ENCODE peak calls at places on chromosomes 2 and 18, in four cellular contexts. One of them, this sample, is unnamed. For H3K9me3, the result is how much of the 10 kb centered on the place peaks cover.

GRCh38 chr2:236572482-236572881 is 2.9 kb downstream of the ACKR3 start:
- DNase-seq in RWPE2: no peak
- DNase-seq in SK-N-SH: no peak
- DNase-seq in lower lobe of right lung: no peak
- DNase-seq in this sample: no peak

GRCh38 chr2:98828793-98829371 is 98.0 kb upstream of the MGAT4A start:
- DNase-seq in RWPE2: no peak
- DNase-seq in SK-N-SH: no peak
- DNase-seq in lower lobe of right lung: no peak
- DNase-seq in this sample: no peak

GRCh38 chr2:239245872-239246701 is 154.7 kb downstream of the HDAC4 start:
- DNase-seq in RWPE2: no peak
- DNase-seq in SK-N-SH: peak
- DNase-seq in lower lobe of right lung: no peak
- DNase-seq in this sample: no peak

GRCh38 chr2:37472959-37473358 is 128.5 kb downstream of the QPCT start:
- DNase-seq in RWPE2: no peak
- DNase-seq in SK-N-SH: no peak
- DNase-seq in lower lobe of right lung: peak
- DNase-seq in this sample: no peak

GRCh38 chr2:232441147-232441651 is 14.8 kb upstream of the ALPI start:
- DNase-seq in RWPE2: peak
- DNase-seq in SK-N-SH: peak
- DNase-seq in lower lobe of right lung: peak
- DNase-seq in this sample: no peak

GRCh38 chr2:128604045-128604444 is 285.4 kb upstream of the HS6ST1 start:
- DNase-seq in RWPE2: peak
- DNase-seq in SK-N-SH: no peak
- DNase-seq in lower lobe of right lung: no peak
- DNase-seq in this sample: no peak

GRCh38 chr2:23607925-23608324 is 222.9 kb downstream of the KLHL29 start:
- DNase-seq in RWPE2: no peak
- DNase-seq in SK-N-SH: no peak
- DNase-seq in lower lobe of right lung: no peak
- DNase-seq in this sample: no peak

GRCh38 chr2:159867557-159868330 is 69.7 kb upstream of the CD302 start:
- DNase-seq in RWPE2: no peak
- DNase-seq in SK-N-SH: no peak
- DNase-seq in lower lobe of right lung: no peak
- DNase-seq in this sample: no peak

GRCh38 chr18:37375181-37375580 is 190.4 kb downstream of the CELF4 start:
- DNase-seq in RWPE2: no peak
- DNase-seq in SK-N-SH: no peak
- DNase-seq in lower lobe of right lung: no peak
- DNase-seq in this sample: no peak

GRCh38 chr2:191878576-191879298 is 31.8 kb upstream of the CAVIN2 start:
- DNase-seq in RWPE2: no peak
- DNase-seq in SK-N-SH: no peak
- DNase-seq in lower lobe of right lung: no peak
- DNase-seq in this sample: no peak

GRCh38 chr18:13577091-13577697 is 149.2 kb downstream of the FAM210A start:
- DNase-seq in RWPE2: no peak
- DNase-seq in SK-N-SH: no peak
- DNase-seq in lower lobe of right lung: no peak
- DNase-seq in this sample: no peak

GRCh38 chr2:205743137-205743536 is 60.8 kb downstream of the NRP2 start:
- DNase-seq in RWPE2: no peak
- DNase-seq in SK-N-SH: no peak
- DNase-seq in lower lobe of right lung: no peak
- DNase-seq in this sample: no peak

GRCh38 chr2:207254526-207255464 is 89.0 kb upstream of the KLF7 start:
- DNase-seq in RWPE2: no peak
- DNase-seq in SK-N-SH: no peak
- DNase-seq in lower lobe of right lung: no peak
- DNase-seq in this sample: no peak

GRCh38 chr2:26876260-26876659 is 28.3 kb downstream of the DPYSL5 start:
- DNase-seq in RWPE2: no peak
- DNase-seq in SK-N-SH: no peak
- DNase-seq in lower lobe of right lung: no peak
- DNase-seq in this sample: no peak

GRCh38 chr2:159455330-159455918 is 160.9 kb downstream of the BAZ2B start:
- DNase-seq in RWPE2: no peak
- DNase-seq in SK-N-SH: no peak
- DNase-seq in lower lobe of right lung: no peak
- DNase-seq in this sample: no peak

GRCh38 chr2:23373666-23374065 is 11.3 kb upstream of the KLHL29 start:
- DNase-seq in RWPE2: no peak
- DNase-seq in SK-N-SH: no peak
- DNase-seq in lower lobe of right lung: no peak
- DNase-seq in this sample: no peak

GRCh38 chr2:182954789-182955188 is 83.5 kb downstream of the NCKAP1 start:
- DNase-seq in RWPE2: no peak
- DNase-seq in SK-N-SH: no peak
- DNase-seq in lower lobe of right lung: no peak
- DNase-seq in this sample: no peak

GRCh38 chr2:210007895-210008294 is 5.5 kb downstream of the RPE start:
- DNase-seq in RWPE2: no peak
- DNase-seq in SK-N-SH: no peak
- DNase-seq in lower lobe of right lung: no peak
- DNase-seq in this sample: no peak

GRCh38 chr2:65662654-65663432 is 230.4 kb upstream of the SPRED2 start:
- DNase-seq in RWPE2: no peak
- DNase-seq in SK-N-SH: no peak
- DNase-seq in lower lobe of right lung: no peak
- DNase-seq in this sample: no peak

GRCh38 chr18:21080576-21080975 is 31.0 kb downstream of the ROCK1 start:
- DNase-seq in RWPE2: no peak
- DNase-seq in SK-N-SH: no peak
- DNase-seq in lower lobe of right lung: no peak
- DNase-seq in this sample: no peak

GRCh38 chr2:145919507-145919906 is 1399.6 kb upstream of the ZEB2 start:
- DNase-seq in RWPE2: no peak
- DNase-seq in SK-N-SH: no peak
- DNase-seq in lower lobe of right lung: no peak
- DNase-seq in this sample: no peak

GRCh38 chr18:57771183-57771582 is 31.9 kb downstream of the ATP8B1 start:
- DNase-seq in RWPE2: no peak
- DNase-seq in SK-N-SH: no peak
- DNase-seq in lower lobe of right lung: no peak
- DNase-seq in this sample: no peak

GRCh38 chr2:165874445-165875039 is 79.0 kb downstream of the TTC21B start:
- DNase-seq in RWPE2: no peak
- DNase-seq in SK-N-SH: peak
- DNase-seq in lower lobe of right lung: no peak
- DNase-seq in this sample: no peak

GRCh38 chr2:58137221-58137620 is 90.6 kb downstream of the VRK2 start:
- DNase-seq in RWPE2: no peak
- DNase-seq in SK-N-SH: no peak
- DNase-seq in lower lobe of right lung: no peak
- DNase-seq in this sample: no peak

GRCh38 chr2:45712538-45712937 is 61.1 kb downstream of the PRKCE start:
- DNase-seq in RWPE2: no peak
- DNase-seq in SK-N-SH: no peak
- DNase-seq in lower lobe of right lung: no peak
- DNase-seq in this sample: no peak

GRCh38 chr2:110146183-110146944 is 30.7 kb upstream of the MALL start:
- DNase-seq in RWPE2: no peak
- DNase-seq in SK-N-SH: no peak
- DNase-seq in lower lobe of right lung: no peak
- DNase-seq in this sample: no peak

DNA sequence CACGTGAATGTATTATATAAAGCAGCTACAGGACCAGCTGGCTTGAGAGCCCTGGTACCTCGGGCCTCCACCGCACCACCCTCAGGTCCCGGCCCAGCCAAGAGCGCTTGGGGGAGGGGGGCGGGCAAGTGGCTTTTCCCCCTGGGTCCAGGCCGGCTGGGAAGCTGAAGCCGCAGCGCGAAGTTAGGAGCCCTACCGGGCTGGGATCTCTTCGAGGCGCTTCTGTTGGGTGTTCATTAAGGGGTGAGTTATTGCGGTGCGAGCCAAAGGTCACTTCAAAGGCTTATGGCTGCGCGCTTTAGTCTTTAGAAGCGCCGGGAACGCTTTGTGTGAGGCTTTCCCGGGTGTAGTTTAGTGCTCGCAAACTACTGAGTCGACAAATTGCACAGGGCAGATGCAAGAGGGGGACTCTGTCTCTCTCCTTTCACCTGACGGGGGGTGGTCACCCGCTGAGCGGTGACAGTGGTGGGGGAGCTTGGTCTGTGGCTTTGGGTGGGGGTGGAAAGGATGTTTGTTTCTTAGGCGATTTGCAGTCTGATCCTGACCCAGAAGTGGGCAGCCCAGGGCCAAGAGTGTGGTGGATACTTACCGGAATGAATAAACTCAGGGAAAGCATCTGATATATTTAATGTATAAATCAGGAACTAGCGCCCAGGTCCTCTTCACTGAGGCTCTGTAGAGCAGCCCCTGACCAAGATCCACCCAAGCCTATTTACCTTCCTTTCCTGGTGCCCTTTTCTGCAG is 6.0 kb downstream of the HOXD3 start:
- DNase-seq in RWPE2: no peak
- DNase-seq in SK-N-SH: no peak
- DNase-seq in lower lobe of right lung: no peak
- DNase-seq in this sample: no peak
- H3K9me3 ChIP-seq in RWPE2: under half
- H3K9me3 ChIP-seq in SK-N-SH: under half
- H3K9me3 ChIP-seq in lower lobe of right lung: under half
- H3K9me3 ChIP-seq in this sample: under half

GRCh38 chr2:12862541-12862940 is 145.8 kb downstream of the TRIB2 start:
- DNase-seq in RWPE2: no peak
- DNase-seq in SK-N-SH: no peak
- DNase-seq in lower lobe of right lung: no peak
- DNase-seq in this sample: no peak

GRCh38 chr2:12867888-12868287 is 151.2 kb downstream of the TRIB2 start:
- DNase-seq in RWPE2: no peak
- DNase-seq in SK-N-SH: no peak
- DNase-seq in lower lobe of right lung: no peak
- DNase-seq in this sample: no peak

GRCh38 chr2:12861344-12861942 is 144.7 kb downstream of the TRIB2 start:
- DNase-seq in RWPE2: no peak
- DNase-seq in SK-N-SH: no peak
- DNase-seq in lower lobe of right lung: no peak
- DNase-seq in this sample: no peak

GRCh38 chr2:12858786-12859185 is 142.1 kb downstream of the TRIB2 start:
- DNase-seq in RWPE2: no peak
- DNase-seq in SK-N-SH: no peak
- DNase-seq in lower lobe of right lung: no peak
- DNase-seq in this sample: no peak

DNA sequence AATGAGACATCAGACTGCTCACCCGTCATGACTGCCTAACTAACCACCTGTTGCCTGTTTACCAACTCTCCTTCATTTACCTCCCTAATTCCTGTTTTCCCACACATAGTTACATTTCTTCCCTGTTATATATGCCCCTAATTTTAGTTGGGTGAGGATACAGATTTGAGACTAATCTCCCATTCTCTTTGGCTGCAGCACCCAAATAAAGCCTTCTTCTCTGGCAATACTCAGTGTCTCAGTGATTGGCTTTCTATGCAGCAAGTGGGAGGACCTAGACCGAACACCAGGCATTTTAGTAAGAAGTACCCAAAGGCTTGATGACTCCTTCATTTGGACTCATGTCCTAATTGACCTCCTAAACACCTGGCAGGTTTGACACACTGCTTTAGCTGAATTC is 147.2 kb downstream of the TRIB2 start:
- DNase-seq in RWPE2: no peak
- DNase-seq in SK-N-SH: no peak
- DNase-seq in lower lobe of right lung: no peak
- DNase-seq in this sample: no peak
- H3K9me3 ChIP-seq in RWPE2: under half
- H3K9me3 ChIP-seq in SK-N-SH: under half
- H3K9me3 ChIP-seq in lower lobe of right lung: under half
- H3K9me3 ChIP-seq in this sample: under half

GRCh38 chr18:78794031-78794430 is 185.6 kb upstream of the SALL3 start:
- DNase-seq in RWPE2: no peak
- DNase-seq in SK-N-SH: no peak
- DNase-seq in lower lobe of right lung: no peak
- DNase-seq in this sample: no peak
- H3K9me3 ChIP-seq in RWPE2: under half
- H3K9me3 ChIP-seq in SK-N-SH: under half
- H3K9me3 ChIP-seq in lower lobe of right lung: under half
- H3K9me3 ChIP-seq in this sample: under half

DNA sequence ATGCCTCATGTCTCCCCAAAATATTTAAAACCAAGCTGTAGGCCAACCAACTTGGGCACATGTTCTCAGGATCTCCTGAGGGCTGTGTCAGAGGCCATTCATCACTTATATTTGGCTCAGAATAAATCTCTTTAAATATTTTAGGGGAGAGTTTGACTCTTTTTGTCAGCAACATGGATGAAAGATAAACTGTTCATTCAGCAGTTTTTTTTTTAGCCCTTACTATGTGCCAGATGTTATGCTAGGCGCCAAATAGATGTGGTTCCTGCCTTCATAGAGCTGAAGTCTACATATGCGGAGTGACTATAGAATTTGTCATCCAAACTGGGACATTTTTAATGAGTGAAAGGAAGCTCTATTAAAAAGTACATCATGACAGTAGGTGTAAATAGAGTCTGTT is 42.5 kb upstream of the TWSG1 start:
- DNase-seq in RWPE2: no peak
- DNase-seq in SK-N-SH: no peak
- DNase-seq in lower lobe of right lung: no peak
- DNase-seq in this sample: no peak
- H3K9me3 ChIP-seq in RWPE2: under half
- H3K9me3 ChIP-seq in SK-N-SH: under half
- H3K9me3 ChIP-seq in lower lobe of right lung: under half
- H3K9me3 ChIP-seq in this sample: under half

GRCh38 chr2:39920318-39920775 is 141.3 kb upstream of the THUMPD2 start:
- DNase-seq in RWPE2: no peak
- DNase-seq in SK-N-SH: no peak
- DNase-seq in lower lobe of right lung: no peak
- DNase-seq in this sample: no peak
- H3K9me3 ChIP-seq in RWPE2: under half
- H3K9me3 ChIP-seq in SK-N-SH: under half
- H3K9me3 ChIP-seq in lower lobe of right lung: under half
- H3K9me3 ChIP-seq in this sample: under half

GRCh38 chr18:78979682-78980278 is at the start of gene SALL3:
- DNase-seq in RWPE2: no peak
- DNase-seq in SK-N-SH: peak
- DNase-seq in lower lobe of right lung: no peak
- DNase-seq in this sample: no peak

GRCh38 chr18:78979058-78979680 is 449 bp upstream of the SALL3 start:
- DNase-seq in RWPE2: peak
- DNase-seq in SK-N-SH: peak
- DNase-seq in lower lobe of right lung: no peak
- DNase-seq in this sample: no peak

GRCh38 chr18:78981652-78981955 is 2.0 kb downstream of the SALL3 start:
- DNase-seq in RWPE2: no peak
- DNase-seq in SK-N-SH: no peak
- DNase-seq in lower lobe of right lung: no peak
- DNase-seq in this sample: no peak

GRCh38 chr18:78980777-78981651 is 1.4 kb downstream of the SALL3 start:
- DNase-seq in RWPE2: peak
- DNase-seq in SK-N-SH: no peak
- DNase-seq in lower lobe of right lung: no peak
- DNase-seq in this sample: no peak

GRCh38 chr18:78980279-78980771 is 707 bp downstream of the SALL3 start:
- DNase-seq in RWPE2: no peak
- DNase-seq in SK-N-SH: peak
- DNase-seq in lower lobe of right lung: no peak
- DNase-seq in this sample: no peak
- H3K9me3 ChIP-seq in RWPE2: under half
- H3K9me3 ChIP-seq in SK-N-SH: under half
- H3K9me3 ChIP-seq in lower lobe of right lung: under half
- H3K9me3 ChIP-seq in this sample: under half